ENCODE peak calls at places on chromosomes 2 and 18, in six cellular contexts. U is mesenchymal stem cell; J is activated CD4-positive, alpha-beta T cell treated with anti-CD3 and anti-CD28 coated beads, Interleukin-2, amount 50 U/mL, for 24 hours; S is H4; Z is activated T-helper 9 cell treated with anti-CD3 and anti-CD28 coated beads, Interleukin-2, amount 50 U/mL, for 16 hours; F is stimulated activated naive CD8-positive, alpha-beta T cell treated with anti-CD3 and anti-CD28 coated beads, Interleukin-15, Interleukin-2, amounts not matched to agents 100 U/mL and 50 U/mL, for 24 hours. V is an unnamed sample.

GRCh38 chr2:226726546-226726945 is 73.1 kb downstream of the IRS1 start:
- DNase-seq in S (no peak), U (no peak), Z (no peak), J (no peak), F (no peak), V (no peak)

GRCh38 chr2:230899786-230900185 is 25.3 kb downstream of the GPR55 start:
- DNase-seq in Z (no peak), S (no peak), J (no peak), F (peak; percentile 55), U (no peak), V (no peak)

GRCh38 chr18:7856733-7857132 is 289.6 kb downstream of the PTPRM start:
- DNase-seq in U (peak; percentile 20), Z (no peak), F (no peak), J (no peak), S (no peak), V (no peak)

GRCh38 chr18:2303517-2304238 is 267.6 kb downstream of the METTL4 start:
- DNase-seq in Z (no peak), U (no peak), J (no peak), S (peak; percentile 21), F (no peak), V (no peak)

GRCh38 chr2:217035967-217036366 is 176.1 kb upstream of the TNP1 start:
- DNase-seq in U (no peak), Z (no peak), J (no peak), F (no peak), S (no peak), V (no peak)

GRCh38 chr18:24837065-24837464 is 376.6 kb downstream of the HRH4 start:
- DNase-seq in F (no peak), S (peak; percentile 72), U (peak; percentile 87), Z (no peak), J (no peak), V (no peak)

GRCh38 chr2:101802329-101802728 is 104.8 kb downstream of the MAP4K4 start:
- DNase-seq in J (no peak), S (no peak), Z (no peak), F (no peak), U (no peak), V (no peak)

GRCh38 chr2:111667542-111668273 is 216.3 kb downstream of the ANAPC1 start:
- DNase-seq in U (peak; percentile 79), S (peak; percentile 46), F (no peak), Z (no peak), J (no peak), V (peak; percentile 48)

GRCh38 chr2:144412727-144413126 is 107.2 kb downstream of the ZEB2 start:
- DNase-seq in F (no peak), U (no peak), S (no peak), J (no peak), Z (no peak), V (no peak)

GRCh38 chr2:60960706-60961105 is 56.8 kb upstream of the PEX13 start:
- DNase-seq in S (no peak), Z (no peak), U (no peak), J (no peak), F (no peak), V (no peak)

GRCh38 chr2:25306767-25307368 is 34.9 kb downstream of the DNMT3A start:
- DNase-seq in J (no peak), F (no peak), S (no peak), U (no peak), Z (no peak), V (no peak)

GRCh38 chr2:241942416-241943208 is 73.1 kb downstream of the RTP5 start:
- DNase-seq in Z (no peak), F (no peak), J (no peak), U (no peak), S (no peak), V (no peak)

GRCh38 chr2:172200495-172201085 is 97.9 kb upstream of the DLX2 start:
- DNase-seq in S (no peak), F (peak; percentile 41), U (peak; percentile 46), Z (no peak), J (no peak), V (no peak)

GRCh38 chr2:190180313-190181065 is 118.0 kb upstream of the MSTN start:
- DNase-seq in S (no peak), Z (no peak), J (no peak), U (peak; percentile 36), F (peak; percentile 38), V (peak; percentile 48)

GRCh38 chr18:48792611-48793368 is 158.0 kb downstream of the SMAD7 start:
- DNase-seq in F (no peak), S (no peak), U (no peak), Z (no peak), J (no peak), V (no peak)

GRCh38 chr2:43420310-43420903 is 175.4 kb downstream of the THADA start:
- DNase-seq in S (no peak), F (no peak), U (no peak), J (no peak), Z (no peak), V (no peak)

GRCh38 chr2:180559766-180560165 is 420.6 kb upstream of the UBE2E3 start:
- DNase-seq in S (no peak), F (no peak), J (no peak), Z (no peak), U (no peak), V (no peak)

GRCh38 chr18:35904389-35905037 is 68.0 kb upstream of the RMP24 start:
- DNase-seq in S (no peak), U (no peak), F (no peak), Z (no peak), J (no peak), V (peak; percentile 19)

GRCh38 chr2:207167129-207167923 is 1.6 kb upstream of the KLF7 start:
- DNase-seq in J (no peak), Z (no peak), U (peak; percentile 77), S (peak; percentile 18), F (no peak), V (no peak)

GRCh38 chr18:69838620-69839411 is 108.9 kb downstream of the CD226 start:
- DNase-seq in F (peak; percentile 14), S (no peak), Z (no peak), U (no peak), J (no peak), V (no peak)

GRCh38 chr18:9466911-9467310 is 8.4 kb upstream of the RALBP1 start:
- DNase-seq in J (no peak), U (peak; percentile 78), Z (no peak), F (no peak), S (no peak), V (no peak)

GRCh38 chr18:50559750-50560680 is at the start of gene MAPK4:
- DNase-seq in Z (no peak), U (no peak), S (no peak), J (no peak), F (peak; percentile 21), V (no peak)

GRCh38 chr2:196268538-196269338 is 97.4 kb upstream of the STK17B start:
- DNase-seq in F (no peak), S (no peak), U (peak; percentile 59), Z (no peak), J (no peak), V (no peak)

GRCh38 chr2:27792759-27793158 is 21.2 kb downstream of the MRPL33 start:
- DNase-seq in S (peak; percentile 14), J (no peak), U (peak; percentile 54), F (no peak), Z (no peak), V (no peak)

GRCh38 chr2:241507430-241508239 is 749 bp downstream of the STK25 start:
- DNase-seq in J (peak; percentile 14), F (peak; percentile 51), Z (no peak), U (peak; percentile 77), S (no peak), V (no peak)

GRCh38 chr2:188046437-188046836 is 245.2 kb upstream of the GULP1 start:
- DNase-seq in F (no peak), S (no peak), U (peak; percentile 21), J (no peak), Z (no peak), V (no peak)

GRCh38 chr18:51739044-51739666 is 541.7 kb upstream of the MEX3C start:
- DNase-seq in S (no peak), F (no peak), U (no peak), Z (no peak), J (no peak), V (no peak)

GRCh38 chr2:223725494-223725893 is 111.9 kb downstream of the AP1S3 start:
- DNase-seq in F (no peak), U (peak; percentile 97), S (peak; percentile 91), Z (no peak), J (no peak), V (peak; percentile 62)

GRCh38 chr2:181904022-181904632 is 12.6 kb downstream of the ITPRID2 start:
- DNase-seq in U (peak; percentile 65), Z (no peak), F (no peak), S (peak; percentile 21), J (no peak), V (no peak)

GRCh38 chr18:31400191-31400590 is 23.6 kb downstream of the DSG4 start:
- DNase-seq in S (no peak), Z (no peak), F (no peak), U (no peak), J (no peak), V (no peak)

GRCh38 chr2:169230204-169230603 is 132.1 kb downstream of the LRP2 start:
- DNase-seq in U (no peak), S (no peak), F (no peak), Z (no peak), J (no peak), V (no peak)

GRCh38 chr2:238912228-238912915 is 64.5 kb downstream of the TWIST2 start:
- DNase-seq in S (no peak), U (no peak), Z (no peak), J (no peak), F (no peak), V (no peak)

GRCh38 chr2:1638281-1638860 is 105.9 kb downstream of the PXDN start:
- DNase-seq in U (no peak), F (no peak), S (no peak), Z (no peak), J (no peak), V (no peak)

GRCh38 chr2:96505231-96505889 is at the start of gene NEURL3:
- DNase-seq in U (peak; percentile 43), Z (no peak), F (no peak), J (no peak), S (no peak), V (peak; percentile 28)

GRCh38 chr2:25700221-25700660 is 26.9 kb upstream of the DTNB start:
- DNase-seq in F (peak; percentile 13), Z (no peak), U (peak; percentile 42), S (no peak), J (no peak), V (no peak)

GRCh38 chr2:69667805-69668382 is 24.4 kb upstream of the AAK1 start:
- DNase-seq in Z (no peak), F (no peak), J (no peak), U (no peak), S (no peak), V (no peak)

GRCh38 chr2:74531666-74532065 is 1.9 kb downstream of the HTRA2 start:
- DNase-seq in Z (no peak), S (no peak), F (no peak), U (no peak), J (no peak), V (no peak)

V was measured in lung.